ENCODE peak calls at places on chromosomes 6 and 20, in ten cellular contexts. C, M, K, E, I, U, N, L, D and R are unnamed samples.

GRCh38 chr20:34943808-34944568 is 11.6 kb downstream of the GSS start:
- DNase-seq in C (no peak), M (peak), K (no peak), E (no peak), I (peak), U (no peak), N (no peak), L (no peak), D (no peak), R (no peak)

GRCh38 chr6:170369439-170369838 is 62.9 kb downstream of the FAM120B start:
- DNase-seq in C (no peak), M (no peak), K (no peak), E (no peak), I (no peak), U (no peak), N (no peak), L (no peak), D (no peak), R (no peak)

GRCh38 chr6:38852215-38852614 is 137.1 kb downstream of the DNAH8 start:
- DNase-seq in C (no peak), M (no peak), K (no peak), E (no peak), I (no peak), U (no peak), N (no peak), L (no peak), D (no peak), R (no peak)

GRCh38 chr6:113050010-113050893 is 703.1 kb downstream of the RFPL4B start:
- DNase-seq in C (no peak), M (no peak), K (no peak), E (peak), I (peak), U (no peak), N (no peak), L (peak), D (no peak), R (no peak)

GRCh38 chr6:143688681-143689080 is 10.9 kb downstream of the PHACTR2 start:
- DNase-seq in C (no peak), M (no peak), K (no peak), E (no peak), I (no peak), U (no peak), N (no peak), L (no peak), D (no peak), R (no peak)

GRCh38 chr20:13220857-13221297 is at the start of gene ISM1:
- DNase-seq in C (no peak), M (peak), K (no peak), E (no peak), I (peak), U (peak), N (peak), L (peak), D (peak), R (peak)

GRCh38 chr6:64817525-64817924 is 889.5 kb downstream of the EYS start:
- DNase-seq in C (no peak), M (no peak), K (no peak), E (no peak), I (no peak), U (no peak), N (no peak), L (no peak), D (no peak), R (no peak)

GRCh38 chr6:144725731-144726522 is 440.8 kb downstream of the UTRN start:
- DNase-seq in C (no peak), M (no peak), K (peak), E (no peak), I (no peak), U (peak), N (no peak), L (no peak), D (no peak), R (no peak)

GRCh38 chr20:14712302-14712739 is 374.9 kb upstream of the FLRT3 start:
- DNase-seq in C (no peak), M (peak), K (no peak), E (peak), I (peak), U (no peak), N (no peak), L (peak), D (no peak), R (no peak)

GRCh38 chr6:124066995-124067552 is 263.4 kb downstream of the NKAIN2 start:
- DNase-seq in C (no peak), M (no peak), K (no peak), E (no peak), I (peak), U (no peak), N (no peak), L (no peak), D (no peak), R (no peak)

GRCh38 chr6:60867548-60867947 is 1418.5 kb downstream of the KHDRBS2 start:
- DNase-seq in C (no peak), M (no peak), K (no peak), E (no peak), I (no peak), U (no peak), N (no peak), L (no peak), D (no peak), R (no peak)

GRCh38 chr6:124200661-124201060 is 397.0 kb downstream of the NKAIN2 start:
- DNase-seq in C (no peak), M (no peak), K (no peak), E (no peak), I (no peak), U (no peak), N (no peak), L (no peak), D (no peak), R (no peak)

GRCh38 chr6:41639556-41640371 is 1.5 kb downstream of the MDFI start:
- DNase-seq in C (no peak), M (no peak), K (no peak), E (no peak), I (peak), U (no peak), N (no peak), L (no peak), D (no peak), R (peak)

GRCh38 chr6:25138697-25139051 is 140.5 kb upstream of the CARMIL1 start:
- DNase-seq in C (no peak), M (no peak), K (no peak), E (peak), I (peak), U (no peak), N (no peak), L (no peak), D (no peak), R (no peak)

GRCh38 chr20:52748235-52748950 is 223.8 kb upstream of the TSHZ2 start:
- DNase-seq in C (no peak), M (no peak), K (no peak), E (peak), I (no peak), U (no peak), N (no peak), L (no peak), D (peak), R (no peak)

GRCh38 chr6:53984581-53984980 is 126.7 kb upstream of the MLIP start:
- DNase-seq in C (no peak), M (no peak), K (no peak), E (no peak), I (no peak), U (no peak), N (no peak), L (no peak), D (no peak), R (no peak)

GRCh38 chr20:1830240-1830639 is 65.0 kb upstream of the SIRPA start:
- DNase-seq in C (no peak), M (peak), K (no peak), E (peak), I (peak), U (peak), N (no peak), L (no peak), D (no peak), R (no peak)

GRCh38 chr6:73612611-73613010 is 41.2 kb downstream of the SLC17A5 start:
- DNase-seq in C (no peak), M (no peak), K (no peak), E (no peak), I (no peak), U (no peak), N (no peak), L (no peak), D (no peak), R (no peak)

GRCh38 chr20:48679603-48680002 is 148.2 kb downstream of the PREX1 start:
- DNase-seq in C (no peak), M (peak), K (no peak), E (no peak), I (no peak), U (no peak), N (no peak), L (peak), D (no peak), R (no peak)

GRCh38 chr20:25389381-25389857 is 1.2 kb downstream of the ABHD12 start:
- DNase-seq in C (no peak), M (no peak), K (no peak), E (peak), I (peak), U (no peak), N (no peak), L (no peak), D (no peak), R (no peak)

DNA sequence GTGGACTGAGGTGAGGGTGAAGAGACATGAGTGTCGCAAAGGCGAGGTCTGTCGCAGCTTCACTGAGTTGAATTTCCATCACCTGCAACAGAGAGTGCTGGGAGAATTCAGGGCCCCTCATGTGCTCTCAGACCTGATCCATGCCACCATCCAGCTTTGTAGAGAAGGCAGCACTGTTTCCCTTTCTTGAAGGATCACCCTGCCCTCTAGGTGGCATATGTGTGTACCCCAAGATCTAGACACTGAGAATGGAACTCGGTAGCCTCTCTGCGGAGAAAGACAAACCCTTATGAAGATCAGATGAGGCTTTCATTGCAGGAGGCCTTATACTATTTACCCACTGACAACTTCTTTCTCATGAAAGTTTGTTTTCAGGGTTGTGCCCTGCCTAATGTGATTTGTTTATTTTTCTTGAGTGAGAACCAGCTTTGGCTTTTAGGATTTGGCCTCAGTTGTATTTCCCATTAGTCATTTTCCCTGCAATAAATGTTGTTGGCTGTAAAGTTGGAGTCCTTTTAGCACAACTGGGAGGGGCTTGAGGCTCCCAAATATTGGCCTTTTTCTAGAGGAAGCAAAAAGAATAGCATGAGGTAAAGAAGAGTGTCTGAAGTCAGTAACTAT is 811.3 kb downstream of the DHX35 start:
- DNase-seq in C (no peak), M (no peak), K (no peak), E (peak), I (peak), U (no peak), N (no peak), L (no peak), D (no peak), R (no peak)
- TF ChIP-seq CTCF in C (no peak), M (no peak), K (no peak), E (no peak), I (no peak), U (no peak), N (no peak), L (no peak), D (no peak), R (no peak)

DNA sequence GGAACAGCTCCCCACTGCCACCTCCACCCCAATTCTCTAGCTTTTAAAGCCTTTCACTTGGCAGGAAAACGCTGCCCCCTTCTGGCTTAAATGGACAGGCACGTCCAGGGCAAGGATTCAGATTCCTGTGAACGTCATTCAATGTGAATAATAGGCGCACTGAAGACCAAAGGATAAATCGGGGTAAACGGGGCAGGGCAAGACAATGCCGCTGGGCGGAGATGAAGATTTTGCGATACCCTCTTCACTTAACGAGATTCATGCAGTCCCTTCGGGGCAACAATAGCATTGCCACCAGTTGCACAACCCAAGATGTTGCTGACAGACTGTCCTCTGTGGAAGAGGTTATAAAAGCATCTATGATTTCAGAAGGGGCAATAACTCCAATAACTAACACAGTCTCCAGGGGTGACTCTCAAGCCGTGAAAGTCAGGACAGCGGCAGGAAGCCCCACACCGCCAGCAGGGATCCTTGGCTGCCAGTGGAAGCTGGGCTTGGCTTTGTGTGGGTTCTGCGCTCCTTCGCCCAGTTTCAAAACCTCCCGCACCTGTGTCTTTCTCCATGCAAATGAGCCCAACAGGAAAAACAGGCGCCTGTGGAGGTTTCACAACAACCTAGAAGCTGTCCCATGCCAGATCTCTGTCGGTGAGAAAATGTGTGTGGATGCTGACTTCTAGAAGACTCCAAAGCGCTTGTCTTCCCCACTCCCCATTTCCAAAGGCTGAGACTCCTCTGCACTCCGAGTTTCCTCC is 291.8 kb downstream of the BMP7 start:
- DNase-seq in C (no peak), M (peak), K (no peak), E (no peak), I (peak), U (peak), N (no peak), L (peak), D (no peak), R (no peak)
- TF ChIP-seq CTCF in C (no peak), M (peak), K (no peak), E (peak), I (peak), U (peak), N (peak), L (peak), D (peak), R (peak)

GRCh38 chr20:10313701-10314100 is 95.1 kb downstream of the SNAP25 start:
- DNase-seq in C (no peak), M (no peak), K (no peak), E (no peak), I (peak), U (no peak), N (no peak), L (peak), D (no peak), R (no peak)

GRCh38 chr20:10314198-10314597 is 95.6 kb downstream of the SNAP25 start:
- DNase-seq in C (no peak), M (no peak), K (no peak), E (peak), I (peak), U (no peak), N (no peak), L (peak), D (no peak), R (no peak)

GRCh38 chr20:10315138-10315537 is 96.5 kb downstream of the SNAP25 start:
- DNase-seq in C (no peak), M (no peak), K (no peak), E (no peak), I (no peak), U (no peak), N (no peak), L (peak), D (no peak), R (no peak)

GRCh38 chr20:10318625-10319024 is 100.0 kb downstream of the SNAP25 start:
- DNase-seq in C (no peak), M (no peak), K (no peak), E (no peak), I (no peak), U (no peak), N (no peak), L (no peak), D (no peak), R (no peak)

DNA sequence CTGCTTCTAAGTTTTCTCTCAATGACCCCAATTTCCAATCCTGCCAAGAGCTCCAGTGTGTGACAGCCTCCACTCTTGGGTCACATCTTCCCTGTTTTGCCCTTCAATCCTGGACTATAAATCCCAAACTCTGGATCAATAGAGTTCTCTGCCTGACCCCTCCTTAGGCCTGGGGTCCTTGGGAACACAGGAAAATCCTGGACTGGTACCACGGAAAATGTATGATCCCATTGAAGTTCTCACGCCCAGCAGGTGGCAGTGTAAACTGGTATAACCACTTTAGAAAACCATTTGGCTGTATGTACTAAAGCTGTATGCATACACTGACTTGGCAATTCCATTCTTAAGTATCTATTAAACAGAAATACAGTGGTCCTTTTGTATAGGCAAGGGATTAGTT is 98.0 kb downstream of the SNAP25 start:
- DNase-seq in C (no peak), M (no peak), K (no peak), E (no peak), I (no peak), U (no peak), N (no peak), L (no peak), D (no peak), R (no peak)
- TF ChIP-seq CTCF in C (no peak), M (no peak), K (no peak), E (no peak), I (peak), U (no peak), N (no peak), L (peak), D (no peak), R (peak)

DNA sequence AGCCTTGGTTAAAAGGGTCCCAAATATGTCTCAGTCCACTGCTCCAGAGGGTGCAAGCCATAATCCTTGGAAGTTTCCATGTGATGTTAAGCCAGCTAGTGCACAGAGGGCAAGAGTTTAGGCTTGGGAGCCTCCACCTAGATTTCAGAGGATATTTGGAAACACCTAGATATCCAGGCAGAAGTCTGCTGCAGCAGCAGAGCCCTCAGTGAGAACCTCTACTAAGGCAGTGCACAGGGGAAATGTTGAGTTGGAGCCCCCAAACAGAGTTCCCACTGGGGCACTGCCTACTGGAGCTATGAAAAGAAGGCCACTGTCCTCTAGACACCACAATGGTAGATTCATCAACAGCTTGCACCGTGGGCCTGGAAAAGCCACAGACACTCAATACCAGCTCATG is 6.3 kb downstream of the EPM2A start:
- DNase-seq in C (no peak), M (no peak), K (no peak), E (no peak), I (no peak), U (no peak), N (no peak), L (no peak), D (no peak), R (no peak)
- TF ChIP-seq CTCF in C (no peak), M (no peak), K (no peak), E (no peak), I (no peak), U (no peak), N (no peak), L (no peak), D (no peak), R (no peak)

GRCh38 chr6:27720607-27721580 is 191.3 kb downstream of the OR2B2 start:
- DNase-seq in C (no peak), M (peak), K (no peak), E (peak), I (peak), U (no peak), N (no peak), L (peak), D (no peak), R (no peak)
- TF ChIP-seq CTCF in C (no peak), M (no peak), K (no peak), E (no peak), I (no peak), U (no peak), N (no peak), L (no peak), D (no peak), R (no peak)

GRCh38 chr6:116078522-116078921 is 17.8 kb upstream of the FRK start:
- DNase-seq in C (no peak), M (no peak), K (no peak), E (no peak), I (no peak), U (no peak), N (no peak), L (no peak), D (no peak), R (no peak)
- TF ChIP-seq CTCF in C (no peak), M (no peak), K (no peak), E (no peak), I (no peak), U (no peak), N (no peak), L (peak), D (no peak), R (no peak)

GRCh38 chr6:117188627-117189201 is 76.6 kb upstream of the VGLL2 start:
- DNase-seq in C (no peak), M (no peak), K (no peak), E (no peak), I (no peak), U (no peak), N (no peak), L (peak), D (no peak), R (no peak)
- TF ChIP-seq CTCF in C (no peak), M (peak), K (no peak), E (no peak), I (peak), U (peak), N (peak), L (peak), D (no peak), R (no peak)